ENCODE peak calls at places on chromosome 11, in seven cellular contexts. P, M, F, G, V, J and X are unnamed samples.

GRCh38 chr11:11149671-11150459 is 203.2 kb downstream of the CSNK2A3 start:
- DNase-seq in J (no peak), G (no peak), P (no peak), F (no peak), V (no peak), M (no peak), X (no peak)

GRCh38 chr11:78469905-78470304 is 52.3 kb upstream of the GAB2 start:
- DNase-seq in G (no peak), P (no peak), J (no peak), F (no peak), M (no peak), V (no peak), X (no peak)

GRCh38 chr11:10381730-10382129 is 73.3 kb upstream of the AMPD3 start:
- DNase-seq in M (no peak), V (no peak), J (peak; percentile 47), P (no peak), G (no peak), F (no peak), X (no peak)

GRCh38 chr11:43989162-43989961 is 46.9 kb downstream of the C11orf96 start:
- DNase-seq in J (no peak), F (no peak), V (no peak), G (peak; percentile 34), M (no peak), P (no peak), X (no peak)

GRCh38 chr11:96168623-96169022 is 174.4 kb downstream of the MAML2 start:
- DNase-seq in V (no peak), M (no peak), P (no peak), G (no peak), F (no peak), J (peak; percentile 96), X (no peak)

GRCh38 chr11:110022548-110022947 is 70.6 kb upstream of the ZC3H12C start:
- DNase-seq in F (no peak), P (no peak), G (no peak), M (no peak), V (no peak), J (no peak), X (peak; percentile 20)

GRCh38 chr11:70501026-70501901 is 102.9 kb downstream of the CTTN start:
- DNase-seq in F (no peak), V (no peak), J (no peak), M (peak; percentile 14), P (no peak), G (no peak), X (no peak)

GRCh38 chr11:61332823-61333637 is at the start of the genes DDB1 and TKFC:
- DNase-seq in J (peak; percentile 87), V (peak; percentile 98), P (peak; percentile 64), G (peak; percentile 96), F (peak; percentile 95), M (peak; percentile 96), X (peak; percentile 99)

GRCh38 chr11:2884424-2884815 is 1.2 kb downstream of the CDKN1C start:
- DNase-seq in P (no peak), F (no peak), V (peak; percentile 79), J (no peak), G (peak; percentile 59), M (no peak), X (no peak)

GRCh38 chr11:13210424-13210823 is 67.2 kb upstream of the BMAL1 start:
- DNase-seq in F (peak; percentile 66), V (peak; percentile 88), J (peak; percentile 84), P (peak; percentile 47), M (peak; percentile 49), G (peak; percentile 37), X (no peak)

GRCh38 chr11:7582338-7582985 is 68.7 kb downstream of the PPFIBP2 start:
- DNase-seq in V (no peak), P (no peak), J (peak; percentile 52), G (no peak), F (no peak), M (no peak), X (no peak)

GRCh38 chr11:76665172-76665571 is 5.4 kb downstream of the LRRC32 start:
- DNase-seq in V (no peak), J (no peak), G (no peak), M (peak; percentile 13), P (no peak), F (peak; percentile 28), X (no peak)

GRCh38 chr11:8258289-8258688 is 5.4 kb downstream of the LMO1 start:
- DNase-seq in G (no peak), P (no peak), F (no peak), V (no peak), J (no peak), M (no peak), X (no peak)

GRCh38 chr11:103844327-103845215 is 191.9 kb upstream of the DDI1 start:
- DNase-seq in G (no peak), M (no peak), V (no peak), P (no peak), J (no peak), F (no peak), X (no peak)

GRCh38 chr11:76086713-76087635 is 119.3 kb downstream of the WNT11 start:
- DNase-seq in P (no peak), J (peak; percentile 70), F (no peak), G (no peak), V (no peak), M (no peak), X (no peak)

GRCh38 chr11:16155448-16155847 is 200.9 kb downstream of the SOX6 start:
- DNase-seq in P (no peak), J (no peak), G (no peak), V (no peak), F (no peak), M (no peak), X (no peak)

GRCh38 chr11:90392692-90393091 is 169.8 kb upstream of the CHORDC1 start:
- DNase-seq in F (no peak), G (no peak), M (no peak), P (no peak), J (no peak), V (no peak), X (no peak)
- TF ChIP-seq CTCF in F (no peak), G (no peak), M (no peak), P (no peak), J (no peak), V (no peak), X (no peak)

GRCh38 chr11:125428486-125429173 is 67.4 kb downstream of the FEZ1 start:
- DNase-seq in P (no peak), M (no peak), V (no peak), J (no peak), G (no peak), F (peak; percentile 28), X (no peak)
- TF ChIP-seq CTCF in P (no peak), M (no peak), V (peak; percentile 14), J (no peak), G (no peak), F (no peak), X (no peak)

GRCh38 chr11:36079911-36080310 is 136.0 kb downstream of the LDLRAD3 start:
- DNase-seq in G (no peak), V (no peak), F (no peak), J (no peak), P (no peak), M (no peak), X (no peak)
- TF ChIP-seq CTCF in G (no peak), V (no peak), F (no peak), J (no peak), P (no peak), M (no peak), X (no peak)

GRCh38 chr11:63610604-63611394 is 3.4 kb downstream of the PLAAT3 start:
- DNase-seq in F (no peak), P (no peak), G (no peak), M (no peak), J (peak; percentile 61), V (peak; percentile 65), X (no peak)
- TF ChIP-seq CTCF in F (peak; percentile 39), P (no peak), G (no peak), M (no peak), J (no peak), V (peak; percentile 18), X (no peak)

GRCh38 chr11:123443851-123444623 is 14.0 kb downstream of the GRAMD1B start:
- DNase-seq in V (no peak), G (no peak), F (no peak), P (no peak), J (no peak), M (no peak), X (no peak)
- TF ChIP-seq CTCF in V (no peak), G (no peak), F (no peak), P (no peak), J (no peak), M (no peak), X (no peak)

GRCh38 chr11:83881428-83881827 is 595.3 kb upstream of the CCDC90B start:
- DNase-seq in V (no peak), G (no peak), F (no peak), M (no peak), P (no peak), J (no peak), X (no peak)
- TF ChIP-seq CTCF in V (peak; percentile 16), G (no peak), F (no peak), M (no peak), P (no peak), J (no peak), X (no peak)

DNA sequence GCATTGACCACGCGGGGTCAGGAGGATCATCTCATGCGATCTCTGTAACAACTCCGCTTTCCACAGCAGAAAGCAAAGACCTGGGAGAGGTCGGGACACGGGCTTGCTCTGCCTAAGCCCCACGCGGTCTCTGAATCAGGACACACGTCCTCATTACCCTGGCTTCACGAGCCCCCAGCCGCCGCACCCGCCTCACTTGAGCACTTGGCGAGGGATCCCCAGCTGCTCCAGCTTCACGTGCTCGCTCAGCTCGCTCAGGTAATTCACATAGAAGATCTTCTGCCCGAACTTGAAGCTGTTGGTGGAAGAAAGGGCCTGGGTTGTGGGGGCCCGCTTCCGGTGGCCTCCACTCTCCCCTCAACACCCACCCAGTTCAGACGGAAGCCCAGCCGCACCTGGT is 19.6 kb downstream of the ARHGAP1 start:
- DNase-seq in M (no peak), V (no peak), J (no peak), G (no peak), F (no peak), P (no peak), X (no peak)
- TF ChIP-seq CTCF in M (no peak), V (no peak), J (no peak), G (no peak), F (no peak), P (no peak), X (no peak)

GRCh38 chr11:123258877-123259276 is 63.8 kb upstream of the CLMP start:
- DNase-seq in M (no peak), J (no peak), V (no peak), P (no peak), G (no peak), F (no peak), X (no peak)

GRCh38 chr11:123264431-123264780 is 69.4 kb upstream of the CLMP start:
- DNase-seq in G (no peak), F (no peak), M (no peak), V (no peak), J (no peak), P (no peak), X (no peak)

GRCh38 chr11:123255909-123256308 is 60.9 kb upstream of the CLMP start:
- DNase-seq in F (no peak), G (no peak), M (no peak), J (no peak), P (no peak), V (peak; percentile 77), X (no peak)

GRCh38 chr11:123260511-123261211 is 65.6 kb upstream of the CLMP start:
- DNase-seq in G (no peak), P (no peak), V (no peak), M (no peak), J (peak; percentile 25), F (no peak), X (no peak)

GRCh38 chr11:123261345-123262106 is 66.5 kb upstream of the CLMP start:
- DNase-seq in P (peak; percentile 35), M (peak; percentile 86), V (peak; percentile 90), F (peak; percentile 74), G (peak; percentile 85), J (peak; percentile 73), X (peak; percentile 76)
- TF ChIP-seq CTCF in P (peak; percentile 98), M (peak; percentile 92), V (peak; percentile 95), F (peak; percentile 69), G (peak; percentile 88), J (peak; percentile 92), X (peak; percentile 89)